ENCODE peak calls at places on chromosome 15, in six cellular contexts. One of them, this sample, is unnamed.

GRCh38 chr15:52288051-52288942 is 7.3 kb downstream of the MYO5C start:
- DNase-seq in neural progenitor cell: no peak
- DNase-seq in GM23248: no peak
- DNase-seq in hepatocyte: peak
- DNase-seq in GM23338: no peak
- DNase-seq in OCI-LY7: no peak
- DNase-seq in this sample: no peak

GRCh38 chr15:52331490-52332240 is 36.1 kb upstream of the MYO5C start:
- DNase-seq in neural progenitor cell: no peak
- DNase-seq in GM23248: peak
- DNase-seq in OCI-LY7: peak
- DNase-seq in hepatocyte: peak
- DNase-seq in GM23338: peak
- DNase-seq in this sample: peak

GRCh38 chr15:44490628-44491027 is 46.3 kb upstream of the EIF3J start:
- DNase-seq in GM23248: peak
- DNase-seq in GM23338: no peak
- DNase-seq in neural progenitor cell: no peak
- DNase-seq in OCI-LY7: no peak
- DNase-seq in hepatocyte: no peak
- DNase-seq in this sample: no peak

GRCh38 chr15:80159811-80160569 is 7.2 kb downstream of the FAH start:
- DNase-seq in GM23338: no peak
- DNase-seq in OCI-LY7: no peak
- DNase-seq in GM23248: peak
- DNase-seq in neural progenitor cell: no peak
- DNase-seq in hepatocyte: no peak
- DNase-seq in this sample: no peak

GRCh38 chr15:28995721-28996120 is 109.9 kb downstream of the APBA2 start:
- DNase-seq in GM23338: no peak
- DNase-seq in hepatocyte: no peak
- DNase-seq in GM23248: no peak
- DNase-seq in neural progenitor cell: no peak
- DNase-seq in OCI-LY7: no peak
- DNase-seq in this sample: no peak

GRCh38 chr15:35206060-35206675 is 121.1 kb upstream of the NANOGP8 start:
- DNase-seq in GM23338: peak
- DNase-seq in hepatocyte: peak
- DNase-seq in OCI-LY7: peak
- DNase-seq in GM23248: no peak
- DNase-seq in neural progenitor cell: peak
- DNase-seq in this sample: peak

GRCh38 chr15:63879211-63879610 is 45.5 kb upstream of the HERC1 start:
- DNase-seq in hepatocyte: no peak
- DNase-seq in GM23248: no peak
- DNase-seq in neural progenitor cell: peak
- DNase-seq in GM23338: peak
- DNase-seq in OCI-LY7: no peak
- DNase-seq in this sample: no peak

GRCh38 chr15:35934383-35935049 is 388.6 kb upstream of the DPH6 start:
- DNase-seq in GM23248: no peak
- DNase-seq in GM23338: no peak
- DNase-seq in neural progenitor cell: no peak
- DNase-seq in hepatocyte: no peak
- DNase-seq in OCI-LY7: no peak
- DNase-seq in this sample: no peak

GRCh38 chr15:92904832-92905640 is 4.9 kb downstream of the CHD2 start:
- DNase-seq in GM23248: no peak
- DNase-seq in OCI-LY7: no peak
- DNase-seq in neural progenitor cell: no peak
- DNase-seq in GM23338: no peak
- DNase-seq in hepatocyte: no peak
- DNase-seq in this sample: peak

GRCh38 chr15:92907880-92908279 is 7.8 kb downstream of the CHD2 start:
- DNase-seq in OCI-LY7: no peak
- DNase-seq in neural progenitor cell: no peak
- DNase-seq in GM23248: peak
- DNase-seq in GM23338: no peak
- DNase-seq in hepatocyte: peak
- DNase-seq in this sample: no peak

GRCh38 chr15:92907229-92907628 is 7.1 kb downstream of the CHD2 start:
- DNase-seq in GM23248: peak
- DNase-seq in hepatocyte: no peak
- DNase-seq in GM23338: no peak
- DNase-seq in neural progenitor cell: no peak
- DNase-seq in OCI-LY7: no peak
- DNase-seq in this sample: no peak

GRCh38 chr15:92906038-92906437 is 5.9 kb downstream of the CHD2 start:
- DNase-seq in hepatocyte: no peak
- DNase-seq in OCI-LY7: no peak
- DNase-seq in GM23248: no peak
- DNase-seq in GM23338: no peak
- DNase-seq in neural progenitor cell: no peak
- DNase-seq in this sample: no peak

GRCh38 chr15:92906563-92907081 is 6.5 kb downstream of the CHD2 start:
- DNase-seq in OCI-LY7: peak
- DNase-seq in GM23248: peak
- DNase-seq in neural progenitor cell: no peak
- DNase-seq in GM23338: no peak
- DNase-seq in hepatocyte: peak
- DNase-seq in this sample: peak
- H3K4me3 ChIP-seq in OCI-LY7: peak
- H3K4me3 ChIP-seq in GM23248: peak
- H3K4me3 ChIP-seq in neural progenitor cell: peak
- H3K4me3 ChIP-seq in GM23338: no peak
- H3K4me3 ChIP-seq in hepatocyte: no peak
- H3K4me3 ChIP-seq in this sample: no peak

GRCh38 chr15:40892449-40893012 is 1.7 kb upstream of the VPS18 start:
- DNase-seq in GM23338: no peak
- DNase-seq in hepatocyte: no peak
- DNase-seq in neural progenitor cell: no peak
- DNase-seq in GM23248: no peak
- DNase-seq in OCI-LY7: no peak
- DNase-seq in this sample: no peak

GRCh38 chr15:40891810-40892448 is 2.3 kb upstream of the VPS18 start:
- DNase-seq in OCI-LY7: peak
- DNase-seq in neural progenitor cell: peak
- DNase-seq in GM23338: peak
- DNase-seq in GM23248: peak
- DNase-seq in hepatocyte: peak
- DNase-seq in this sample: peak

GRCh38 chr15:40893733-40894688 is at the start of gene VPS18:
- DNase-seq in GM23248: peak
- DNase-seq in GM23338: peak
- DNase-seq in neural progenitor cell: peak
- DNase-seq in hepatocyte: peak
- DNase-seq in OCI-LY7: peak
- DNase-seq in this sample: peak

GRCh38 chr15:40893019-40893723 is 1.1 kb upstream of the VPS18 start:
- DNase-seq in GM23338: no peak
- DNase-seq in hepatocyte: no peak
- DNase-seq in GM23248: no peak
- DNase-seq in OCI-LY7: no peak
- DNase-seq in neural progenitor cell: no peak
- DNase-seq in this sample: no peak

GRCh38 chr15:40894689-40895308 is 549 bp downstream of the VPS18 start:
- DNase-seq in OCI-LY7: peak
- DNase-seq in GM23338: peak
- DNase-seq in GM23248: peak
- DNase-seq in neural progenitor cell: peak
- DNase-seq in hepatocyte: peak
- DNase-seq in this sample: peak
- TF ChIP-seq EZH2phosphoT487 in OCI-LY7: no peak
- TF ChIP-seq EZH2phosphoT487 in GM23338: no peak
- TF ChIP-seq EZH2phosphoT487 in GM23248: no peak
- TF ChIP-seq EZH2phosphoT487 in neural progenitor cell: no peak
- TF ChIP-seq EZH2phosphoT487 in hepatocyte: no peak
- TF ChIP-seq EZH2phosphoT487 in this sample: no peak

DNA sequence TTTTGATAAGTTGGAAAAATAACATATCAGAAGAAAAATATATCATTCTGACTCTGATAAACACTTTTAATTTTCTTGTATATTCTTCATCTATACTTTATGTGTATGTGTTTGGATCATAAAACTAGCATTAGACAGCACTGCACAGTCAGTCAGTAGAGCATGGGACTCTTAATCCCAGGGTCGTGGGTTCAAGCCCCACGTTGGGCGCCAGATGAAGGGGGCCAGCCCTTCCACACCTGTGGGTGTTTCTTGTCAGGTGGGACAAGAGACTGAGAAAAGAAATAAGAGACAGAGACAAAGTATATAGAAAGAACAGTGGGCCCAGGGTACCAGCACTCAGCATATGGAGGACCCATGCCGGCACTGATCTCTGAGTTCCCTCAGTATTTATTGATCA is 546.0 kb upstream of the NR2F2 start:
- DNase-seq in OCI-LY7: no peak
- DNase-seq in hepatocyte: no peak
- DNase-seq in GM23338: no peak
- DNase-seq in GM23248: no peak
- DNase-seq in neural progenitor cell: no peak
- DNase-seq in this sample: no peak
- H3K4me3 ChIP-seq in OCI-LY7: no peak
- H3K4me3 ChIP-seq in hepatocyte: no peak
- H3K4me3 ChIP-seq in GM23338: no peak
- H3K4me3 ChIP-seq in GM23248: no peak
- H3K4me3 ChIP-seq in neural progenitor cell: no peak
- H3K4me3 ChIP-seq in this sample: no peak

GRCh38 chr15:38682363-38682762 is 117.7 kb upstream of the RASGRP1 start:
- DNase-seq in OCI-LY7: no peak
- DNase-seq in hepatocyte: no peak
- DNase-seq in GM23248: no peak
- DNase-seq in neural progenitor cell: no peak
- DNase-seq in GM23338: no peak
- DNase-seq in this sample: no peak

GRCh38 chr15:38682861-38683260 is 118.2 kb upstream of the RASGRP1 start:
- DNase-seq in hepatocyte: no peak
- DNase-seq in GM23338: no peak
- DNase-seq in GM23248: no peak
- DNase-seq in OCI-LY7: peak
- DNase-seq in neural progenitor cell: no peak
- DNase-seq in this sample: no peak

GRCh38 chr15:38684461-38685000 is 119.9 kb upstream of the RASGRP1 start:
- DNase-seq in hepatocyte: no peak
- DNase-seq in OCI-LY7: no peak
- DNase-seq in GM23248: no peak
- DNase-seq in GM23338: no peak
- DNase-seq in neural progenitor cell: no peak
- DNase-seq in this sample: no peak

GRCh38 chr15:38685686-38686339 is 121.2 kb upstream of the RASGRP1 start:
- DNase-seq in hepatocyte: no peak
- DNase-seq in neural progenitor cell: no peak
- DNase-seq in OCI-LY7: no peak
- DNase-seq in GM23338: no peak
- DNase-seq in GM23248: no peak
- DNase-seq in this sample: no peak

DNA sequence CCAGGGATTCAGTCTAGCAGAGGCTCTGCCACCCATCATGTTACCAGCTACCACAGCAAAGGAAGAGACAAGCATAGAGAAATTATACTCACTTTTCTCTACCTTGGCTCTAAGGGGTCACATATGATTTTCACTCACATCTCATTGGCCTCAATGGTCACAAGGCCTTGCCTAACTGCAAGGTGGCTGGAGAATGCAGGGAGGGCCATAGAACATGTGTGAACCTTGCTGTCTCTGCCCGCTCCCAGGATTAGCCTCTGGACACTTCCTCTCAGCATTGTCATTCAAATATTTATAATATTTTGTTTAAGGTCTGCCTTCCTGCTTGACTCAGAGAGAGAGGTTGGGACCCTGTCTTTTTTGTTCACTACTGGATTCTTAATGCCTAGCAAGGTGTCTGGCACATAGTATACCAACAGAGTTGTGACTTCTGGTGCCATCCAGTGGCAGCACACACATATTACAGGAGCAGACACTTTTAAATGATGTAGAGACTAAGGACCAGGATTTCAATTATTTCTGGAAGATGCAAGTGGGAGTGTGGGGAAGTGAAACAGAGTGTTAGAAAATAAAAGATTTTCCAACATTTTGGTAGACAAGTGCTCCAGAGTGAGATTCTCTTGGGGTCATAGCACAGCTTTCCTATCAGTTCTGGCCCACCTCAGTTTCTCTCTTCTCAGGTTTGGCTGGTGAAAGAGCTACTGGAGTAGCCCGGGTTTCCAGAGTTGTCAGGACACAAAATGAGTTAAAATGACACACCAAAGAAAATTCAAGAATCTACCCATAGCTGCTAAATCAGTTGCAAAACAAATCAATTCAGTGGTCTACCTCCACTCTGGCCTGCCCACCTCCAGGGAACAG is 119.0 kb upstream of the RASGRP1 start:
- DNase-seq in GM23248: peak
- DNase-seq in neural progenitor cell: peak
- DNase-seq in GM23338: peak
- DNase-seq in hepatocyte: peak
- DNase-seq in OCI-LY7: peak
- DNase-seq in this sample: peak
- TF ChIP-seq EZH2phosphoT487 in GM23248: no peak
- TF ChIP-seq EZH2phosphoT487 in neural progenitor cell: no peak
- TF ChIP-seq EZH2phosphoT487 in GM23338: no peak
- TF ChIP-seq EZH2phosphoT487 in hepatocyte: no peak
- TF ChIP-seq EZH2phosphoT487 in OCI-LY7: no peak
- TF ChIP-seq EZH2phosphoT487 in this sample: no peak

GRCh38 chr15:90666135-90666909 is 50.8 kb upstream of the BLM start:
- DNase-seq in GM23338: no peak
- DNase-seq in hepatocyte: no peak
- DNase-seq in neural progenitor cell: no peak
- DNase-seq in OCI-LY7: no peak
- DNase-seq in GM23248: no peak
- DNase-seq in this sample: no peak
- H3K4me3 ChIP-seq in GM23338: peak
- H3K4me3 ChIP-seq in hepatocyte: no peak
- H3K4me3 ChIP-seq in neural progenitor cell: no peak
- H3K4me3 ChIP-seq in OCI-LY7: no peak
- H3K4me3 ChIP-seq in GM23248: peak
- H3K4me3 ChIP-seq in this sample: no peak

GRCh38 chr15:84595660-84596059 is 5.1 kb upstream of the ZSCAN2 start:
- DNase-seq in OCI-LY7: no peak
- DNase-seq in neural progenitor cell: no peak
- DNase-seq in GM23248: no peak
- DNase-seq in GM23338: no peak
- DNase-seq in hepatocyte: no peak
- DNase-seq in this sample: no peak
- TF ChIP-seq EZH2phosphoT487 in OCI-LY7: no peak
- TF ChIP-seq EZH2phosphoT487 in neural progenitor cell: no peak
- TF ChIP-seq EZH2phosphoT487 in GM23248: no peak
- TF ChIP-seq EZH2phosphoT487 in GM23338: no peak
- TF ChIP-seq EZH2phosphoT487 in hepatocyte: no peak
- TF ChIP-seq EZH2phosphoT487 in this sample: no peak

This sample was measured in MM.1S.